ENCODE peak calls at places on chromosomes 12 and 14, in five cellular contexts. E, B, I, D and N are unnamed samples.

GRCh38 chr14:70013269-70013873 is 134.2 kb downstream of the SMOC1 start:
- DNase-seq in E (peak; percentile 63), B (no peak), I (no peak), D (no peak), N (no peak)

GRCh38 chr12:102376251-102376747 is 104.1 kb downstream of the IGF1 start:
- DNase-seq in B (no peak), D (no peak), I (no peak), E (no peak), N (no peak)

GRCh38 chr12:110022980-110023633 is 23.9 kb downstream of the ANKRD13A start:
- DNase-seq in B (no peak), I (peak; percentile 49), E (no peak), D (no peak), N (peak; percentile 64)

GRCh38 chr12:45324391-45324790 is 108.5 kb downstream of the ANO6 start:
- DNase-seq in E (no peak), B (no peak), D (no peak), I (no peak), N (no peak)

GRCh38 chr12:67853204-67853603 is 136.0 kb upstream of the IFNG-AS1 start:
- DNase-seq in I (peak; percentile 4), E (no peak), D (peak; percentile 66), B (no peak), N (no peak)

GRCh38 chr12:96120359-96121100 is 73.6 kb upstream of the ELK3 start:
- DNase-seq in E (no peak), B (no peak), D (no peak), I (no peak), N (no peak)

GRCh38 chr14:61558271-61558670 is 137.0 kb upstream of the HIF1A start:
- DNase-seq in D (no peak), B (no peak), E (no peak), I (no peak), N (peak; percentile 81)

GRCh38 chr12:26156996-26157395 is 32.2 kb upstream of the BHLHE41 start:
- DNase-seq in D (no peak), E (no peak), B (no peak), I (no peak), N (no peak)

GRCh38 chr12:20264608-20265114 is 103.7 kb upstream of the PDE3A start:
- DNase-seq in D (no peak), B (no peak), I (no peak), E (no peak), N (no peak)

GRCh38 chr12:124498870-124499753 is 68.3 kb downstream of the NCOR2 start:
- DNase-seq in B (peak; percentile 47), D (no peak), I (no peak), E (no peak), N (no peak)

GRCh38 chr14:98941481-98941880 is 330.5 kb downstream of the BCL11B start:
- DNase-seq in D (no peak), E (no peak), I (no peak), B (no peak), N (no peak)

GRCh38 chr14:53437858-53438257 is 284.7 kb upstream of the DDHD1 start:
- DNase-seq in D (no peak), E (no peak), I (no peak), B (no peak), N (no peak)

GRCh38 chr12:66861157-66861750 is 182.4 kb upstream of the GRIP1 start:
- DNase-seq in E (peak; percentile 68), D (peak; percentile 8), I (peak; percentile 20), B (peak; percentile 74), N (peak; percentile 32)

GRCh38 chr14:77206877-77207389 is 25.3 kb downstream of the TMEM63C start:
- DNase-seq in B (no peak), D (no peak), I (no peak), E (no peak), N (no peak)

GRCh38 chr12:77995436-77996167 is 164.9 kb downstream of the NAV3 start:
- DNase-seq in D (peak; percentile 51), I (no peak), E (no peak), B (no peak), N (peak; percentile 82)

DNA sequence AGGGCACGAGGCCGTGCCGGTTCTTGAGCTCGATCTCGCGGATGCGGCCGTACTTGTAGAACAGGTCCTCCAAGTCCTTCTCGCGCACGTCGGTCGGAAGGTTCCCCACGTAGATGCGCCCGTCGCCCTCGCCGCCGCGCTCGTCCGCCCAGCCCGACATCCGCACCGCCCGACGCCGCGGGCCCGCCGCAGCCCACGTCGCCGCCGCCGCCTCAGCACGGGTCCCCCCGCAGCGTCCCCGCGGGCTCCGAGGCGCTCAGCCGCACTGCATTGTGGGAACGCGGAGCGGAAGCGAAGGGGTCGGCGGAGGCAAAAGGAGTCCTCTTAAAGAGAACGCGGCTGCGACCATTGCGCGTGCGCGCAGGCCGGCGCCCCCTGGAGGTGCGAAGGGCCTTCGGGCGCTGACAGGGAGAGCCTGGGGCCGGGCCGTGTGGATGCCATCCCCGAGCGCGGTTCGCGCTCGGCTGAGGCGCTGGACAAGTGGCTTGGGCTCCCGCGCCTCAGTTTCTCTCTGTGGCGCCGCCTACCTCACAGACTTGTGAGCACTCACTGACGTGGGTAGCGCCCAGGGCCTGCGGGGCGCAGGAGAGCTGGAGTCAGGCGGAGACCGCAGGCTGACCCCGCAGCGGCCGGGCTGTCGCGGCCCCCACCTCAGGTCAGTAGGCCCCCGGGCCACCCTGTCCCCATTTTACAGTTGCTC is at the start of gene SRSF9:
- DNase-seq in E (peak; percentile 95), D (peak; percentile 86), B (peak; percentile 90), I (peak; percentile 95), N (peak; percentile 90)
- TF ChIP-seq CTCF in E (peak; percentile 86), D (peak; percentile 88), B (peak; percentile 96), I (peak; percentile 84), N (peak; percentile 84)

GRCh38 chr12:48185181-48185919 is 1.9 kb downstream of the CCDC184 start:
- DNase-seq in B (no peak), D (no peak), I (no peak), E (peak; percentile 28), N (no peak)

GRCh38 chr12:48184549-48184922 is 1.1 kb downstream of the CCDC184 start:
- DNase-seq in D (no peak), B (no peak), E (peak; percentile 4), I (no peak), N (no peak)

GRCh38 chr12:48182659-48183058 is 785 bp upstream of the CCDC184 start:
- DNase-seq in B (no peak), I (no peak), E (no peak), D (no peak), N (no peak)

GRCh38 chr12:48183091-48183875 is at the start of gene CCDC184:
- DNase-seq in I (no peak), D (no peak), E (peak; percentile 70), B (peak; percentile 55), N (no peak)

DNA sequence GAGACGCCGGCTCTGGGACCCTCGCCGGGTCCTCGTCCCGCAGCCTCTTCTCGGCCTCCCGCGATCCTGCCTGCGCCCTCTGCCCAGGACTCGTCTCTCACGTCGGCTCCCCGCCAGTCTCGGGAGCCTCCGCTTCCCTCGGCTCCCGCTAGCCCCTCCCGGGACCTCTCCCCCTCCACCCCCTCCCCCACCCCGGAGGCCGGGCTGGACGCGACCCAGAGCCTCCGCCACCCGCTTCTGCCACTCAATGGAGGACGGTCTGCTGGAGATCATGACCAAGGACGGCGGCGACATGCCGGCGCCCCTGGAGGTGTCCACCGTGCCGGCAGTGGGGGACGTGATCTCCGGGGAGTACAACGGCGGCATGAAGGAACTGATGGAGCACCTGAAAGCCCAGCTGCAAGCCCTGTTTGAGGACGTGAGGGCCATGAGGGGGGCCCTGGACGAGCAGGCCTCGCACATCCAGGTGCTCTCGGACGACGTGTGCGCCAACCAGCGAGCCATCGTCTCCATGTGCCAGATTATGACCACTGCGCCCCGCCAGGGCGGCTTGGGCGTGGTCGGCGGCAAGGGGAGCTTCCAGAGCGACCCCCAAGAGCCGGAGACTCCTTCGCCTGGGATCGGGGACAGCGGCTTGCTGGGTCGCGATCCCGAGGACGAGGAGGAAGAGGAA is 568 bp downstream of the CCDC184 start:
- DNase-seq in B (no peak), I (no peak), E (peak; percentile 23), D (no peak), N (no peak)
- TF ChIP-seq CTCF in B (no peak), I (no peak), E (no peak), D (no peak), N (no peak)

DNA sequence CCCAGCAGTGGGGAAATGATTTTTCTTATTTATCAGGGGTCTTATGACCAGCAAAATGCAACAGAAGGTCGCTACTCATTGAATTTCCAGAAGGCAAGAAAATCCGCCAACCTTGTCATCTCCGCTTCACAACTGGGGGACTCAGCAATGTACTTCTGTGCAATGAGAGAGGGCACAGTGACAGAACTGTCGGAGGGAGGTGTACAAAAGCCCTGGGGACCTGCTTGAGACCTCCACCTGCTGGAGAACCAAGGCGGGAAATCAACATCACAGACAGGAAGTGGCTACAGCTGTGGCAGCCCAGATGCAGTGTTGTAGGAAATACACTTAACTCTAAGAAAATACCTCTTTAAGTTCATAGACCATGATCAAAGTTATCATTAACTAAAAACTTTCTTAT is 250.9 kb upstream of the OR4E1 start:
- DNase-seq in B (no peak), I (no peak), E (no peak), D (no peak), N (no peak)
- TF ChIP-seq CTCF in B (no peak), I (no peak), E (no peak), D (no peak), N (no peak)

DNA sequence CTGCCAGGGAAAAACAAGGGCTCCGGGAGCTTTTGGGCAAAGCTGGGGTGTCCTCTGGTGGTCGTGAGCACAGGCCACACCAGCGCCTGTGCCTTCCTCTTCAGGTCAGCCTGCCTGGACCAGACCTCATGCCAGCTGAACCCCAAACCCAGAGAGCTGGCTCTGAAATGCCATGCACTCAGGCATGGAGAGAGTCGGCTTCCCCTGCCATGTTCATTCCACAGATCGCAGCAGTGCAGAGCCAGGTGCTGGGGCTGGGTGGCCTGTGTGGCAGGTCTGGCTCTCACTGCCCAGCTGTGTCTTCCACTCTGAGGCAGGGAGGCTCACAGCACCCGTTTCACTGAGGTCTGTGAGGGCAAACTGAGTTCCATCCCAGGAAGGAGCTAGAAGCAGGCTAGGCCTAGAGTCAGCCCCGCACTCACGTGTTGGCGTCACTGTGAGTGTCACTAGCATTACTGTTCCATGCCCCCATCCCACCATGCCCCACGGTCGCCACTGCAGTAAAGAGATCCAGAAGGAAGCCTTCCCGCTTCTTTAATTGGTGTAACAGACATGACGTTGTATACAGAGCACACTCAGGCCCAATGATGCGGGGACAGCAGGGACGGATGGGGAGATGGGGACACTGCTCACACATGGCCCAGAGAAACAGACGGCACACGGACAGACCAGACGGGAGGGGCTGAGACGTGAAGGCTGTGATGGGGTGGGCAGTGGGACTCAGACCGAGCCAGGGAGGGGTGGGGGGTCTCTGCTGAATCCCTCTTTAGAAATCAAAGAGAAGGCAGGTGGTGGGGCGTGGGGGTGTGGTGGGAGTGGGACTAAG is 2.7 kb downstream of the ARL6IP4 start:
- DNase-seq in I (no peak), E (no peak), B (no peak), D (no peak), N (no peak)
- TF ChIP-seq CTCF in I (no peak), E (no peak), B (no peak), D (no peak), N (no peak)